ENCODE peak calls at places on chromosome 21, in eight cellular contexts. W is GM12864, G is GM06990, H is nephron progenitor cell, J is heart right ventricle, T is activated B cell treated with CpG ODN at 0.5 μM for 24 hours, S is fibroblast of mammary gland, K is IMR-90. P is an unnamed sample.

GRCh38 chr21:36126621-36127110 is 8.2 kb upstream of the CBR3 start:
- DNase-seq in J (no peak), W (no peak), H (no peak), S (no peak), T (no peak), G (no peak), K (no peak), P (no peak)

GRCh38 chr21:32641715-32642698 is 29.8 kb upstream of the CFAP298 start:
- DNase-seq in S (no peak), J (no peak), K (no peak), T (no peak), G (no peak), H (no peak), W (no peak), P (no peak)

GRCh38 chr21:35412231-35412630 is 363.1 kb upstream of the RUNX1 start:
- DNase-seq in K (no peak), H (no peak), J (no peak), G (no peak), W (no peak), T (no peak), S (no peak), P (no peak)

GRCh38 chr21:33584455-33584854 is 4.0 kb downstream of the DONSON start:
- DNase-seq in H (no peak), S (no peak), J (no peak), W (no peak), T (no peak), G (no peak), K (no peak), P (no peak)

GRCh38 chr21:43276811-43277210 is 108.0 kb downstream of the CRYAA start:
- DNase-seq in H (no peak), K (no peak), W (no peak), G (no peak), S (no peak), J (no peak), T (no peak), P (no peak)

GRCh38 chr21:31732891-31733520 is 1.1 kb upstream of the SCAF4 start:
- DNase-seq in H (peak), K (peak), G (no peak), T (no peak), J (peak), W (no peak), S (peak), P (no peak)

GRCh38 chr21:33441489-33442477 is 38.0 kb downstream of the TMEM50B start:
- DNase-seq in J (peak), G (peak), K (peak), H (peak), W (peak), S (peak), T (peak), P (peak)

GRCh38 chr21:38916214-38916964 is 110.7 kb downstream of the ETS2 start:
- DNase-seq in G (no peak), K (no peak), T (no peak), S (no peak), H (no peak), J (no peak), W (no peak), P (no peak)

GRCh38 chr21:32445101-32445500 is 32.6 kb downstream of the EVA1C start:
- DNase-seq in K (no peak), J (no peak), S (no peak), T (no peak), W (no peak), G (no peak), H (no peak), P (no peak)

GRCh38 chr21:45248893-45249381 is 38.8 kb downstream of the POFUT2 start:
- DNase-seq in S (peak), J (no peak), W (no peak), G (no peak), H (no peak), T (no peak), K (peak), P (no peak)

GRCh38 chr21:43731891-43732711 is 13.2 kb downstream of the PDXK start:
- DNase-seq in G (no peak), J (no peak), H (no peak), S (peak), W (no peak), K (no peak), T (no peak), P (no peak)

GRCh38 chr21:36203603-36203889 is 46.9 kb downstream of the DOP1B start:
- DNase-seq in H (no peak), G (no peak), S (peak), T (no peak), J (no peak), W (peak), K (peak), P (peak)

GRCh38 chr21:44737706-44738354 is 26.5 kb upstream of the TSPEAR start:
- DNase-seq in G (no peak), S (peak), T (no peak), H (no peak), W (no peak), K (peak), J (no peak), P (no peak)

GRCh38 chr21:31750843-31751242 is 18.9 kb upstream of the SCAF4 start:
- DNase-seq in J (no peak), T (no peak), W (no peak), H (no peak), G (no peak), K (peak), S (peak), P (no peak)

GRCh38 chr21:39452207-39452964 is 616 bp downstream of the SH3BGR start:
- DNase-seq in G (no peak), H (no peak), K (peak), S (peak), T (no peak), J (no peak), W (no peak), P (no peak)

GRCh38 chr21:35779690-35780570 is 280.4 kb downstream of the SETD4 start:
- DNase-seq in H (no peak), J (no peak), K (peak), T (no peak), W (no peak), G (no peak), S (peak), P (no peak)

GRCh38 chr21:46024983-46025860 is 43.7 kb downstream of the COL6A1 start:
- DNase-seq in G (no peak), H (no peak), J (no peak), W (no peak), T (no peak), K (peak), S (peak), P (no peak)

GRCh38 chr21:44902268-44903053 is 18.2 kb downstream of the ITGB2 start:
- DNase-seq in W (no peak), G (no peak), K (no peak), T (no peak), J (no peak), S (no peak), H (no peak), P (no peak)

GRCh38 chr21:45267390-45267760 is 20.3 kb downstream of the POFUT2 start:
- DNase-seq in S (no peak), J (no peak), K (no peak), H (no peak), T (peak), G (no peak), W (no peak), P (no peak)

GRCh38 chr21:23695449-23695848 is 1911.8 kb downstream of the MRPL39 start:
- DNase-seq in T (no peak), S (no peak), W (no peak), H (no peak), K (no peak), G (no peak), J (no peak), P (no peak)

GRCh38 chr21:20443558-20444155 is 554.6 kb upstream of the NCAM2 start:
- DNase-seq in H (peak), K (no peak), T (no peak), W (no peak), S (no peak), G (no peak), J (no peak), P (peak)
- TF ChIP-seq CTCF in H (peak), K (no peak), T (no peak), W (peak), S (peak), G (peak), J (peak), P (no peak)

GRCh38 chr21:27329255-27329851 is 362.5 kb upstream of the ADAMTS5 start:
- DNase-seq in T (no peak), G (no peak), W (no peak), J (no peak), K (peak), S (peak), H (no peak), P (no peak)
- TF ChIP-seq CTCF in T (no peak), G (no peak), W (no peak), J (no peak), K (no peak), S (no peak), H (no peak), P (no peak)

DNA sequence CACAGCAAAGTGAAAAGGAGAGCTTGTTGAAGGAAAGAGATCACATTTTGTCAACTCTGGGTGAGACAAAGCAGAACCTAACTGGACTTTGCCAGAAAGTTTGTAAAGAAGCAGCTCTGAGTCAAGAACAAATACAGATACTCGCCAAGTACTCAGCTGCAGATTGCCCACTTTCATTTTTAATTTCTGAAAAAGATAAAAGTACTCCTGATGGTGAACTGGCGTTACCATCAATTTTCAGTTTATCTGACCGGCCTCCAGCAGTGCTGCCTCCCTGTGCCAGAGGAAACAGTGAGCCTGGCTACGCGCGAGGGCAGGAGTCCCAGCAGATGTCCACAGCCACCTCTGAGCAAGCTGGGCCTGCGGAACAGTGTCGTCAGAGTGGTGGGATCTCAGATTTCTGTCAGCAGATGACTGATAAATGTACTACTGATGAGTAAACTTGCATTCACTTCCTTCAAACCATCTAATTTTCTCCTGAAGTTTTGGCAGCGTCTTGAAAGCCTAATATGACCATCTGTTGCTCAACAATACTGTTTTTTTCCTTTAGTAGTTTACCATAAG is 43.8 kb downstream of the BACH1 start:
- DNase-seq in S (peak), K (peak), J (peak), T (no peak), H (no peak), W (peak), G (peak), P (peak)
- TF ChIP-seq CTCF in S (no peak), K (peak), J (peak), T (no peak), H (no peak), W (no peak), G (peak), P (no peak)

DNA sequence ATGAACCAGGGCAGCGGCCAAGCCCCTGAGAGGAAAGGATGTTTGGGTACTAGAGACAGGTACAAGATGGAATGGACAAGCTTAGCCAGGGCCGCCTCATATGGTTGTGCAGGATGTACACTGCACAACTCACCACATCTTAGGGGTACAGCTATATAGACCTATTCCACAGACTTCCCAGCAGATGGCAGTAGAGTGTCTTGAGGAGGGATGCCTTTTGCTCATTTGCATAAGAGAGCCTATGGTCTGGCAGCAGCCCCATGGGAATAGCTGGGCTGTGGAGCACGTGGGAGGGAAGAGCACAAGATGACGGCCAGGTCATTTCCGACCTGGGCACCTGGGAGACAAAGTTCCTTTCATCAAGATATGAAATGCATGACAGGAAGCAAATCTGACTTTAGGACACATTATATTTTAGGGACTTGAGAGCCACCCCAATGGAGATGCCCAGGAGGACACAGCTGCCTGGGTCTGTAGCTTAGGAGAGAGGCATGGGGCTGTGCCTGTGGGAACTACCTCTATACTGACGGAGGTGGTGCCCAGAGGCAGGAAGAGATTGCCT is 215.5 kb downstream of the KCNJ6 start:
- DNase-seq in T (no peak), S (peak), K (peak), J (peak), W (peak), G (peak), H (peak), P (peak)
- TF ChIP-seq CTCF in T (no peak), S (peak), K (peak), J (peak), W (peak), G (peak), H (peak), P (peak)

DNA sequence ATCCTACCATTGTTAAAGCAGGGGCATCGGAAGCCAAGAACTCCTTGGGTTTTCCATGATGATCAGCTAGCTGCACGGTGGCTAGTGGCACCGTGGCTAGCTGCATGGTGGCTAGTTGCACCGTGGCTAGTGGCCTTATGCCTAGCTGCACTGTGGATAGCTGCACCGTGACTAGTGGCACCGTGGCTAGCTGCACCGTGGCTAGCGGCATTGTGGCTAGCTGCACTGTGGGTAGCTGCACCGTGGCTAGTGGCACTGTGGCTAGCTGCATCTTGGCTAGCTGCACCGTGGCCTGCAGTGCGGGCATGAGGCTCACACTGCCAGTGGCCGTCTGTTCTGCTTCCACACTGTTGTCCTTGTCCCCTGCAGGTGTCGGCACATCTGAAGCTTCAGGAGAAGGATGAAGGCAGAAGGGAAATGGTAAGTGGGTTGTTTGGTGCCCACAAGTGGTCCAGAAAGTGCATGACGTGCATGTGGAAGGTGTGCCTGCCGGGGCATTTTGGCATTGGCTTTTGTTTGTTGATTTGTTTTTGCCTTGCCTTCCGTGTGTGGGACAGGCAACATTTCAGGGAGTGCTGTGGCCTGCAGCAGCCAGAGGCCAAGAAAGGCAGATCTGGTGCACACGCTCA is 38.6 kb downstream of the TFF3 start:
- DNase-seq in J (no peak), G (no peak), S (no peak), H (no peak), W (no peak), T (no peak), K (no peak), P (no peak)
- TF ChIP-seq CTCF in J (peak), G (no peak), S (no peak), H (no peak), W (no peak), T (no peak), K (no peak), P (no peak)

GRCh38 chr21:26843912-26844257 is 1.3 kb downstream of the ADAMTS1 start:
- DNase-seq in G (no peak), T (no peak), S (peak), K (peak), J (peak), H (no peak), W (no peak), P (no peak)
- TF ChIP-seq CTCF in G (no peak), T (no peak), S (peak), K (no peak), J (no peak), H (no peak), W (no peak), P (no peak)